ENCODE peak calls at places on chromosomes 13 and 19, in five cellular contexts. B is ovary, T is astrocyte of the spinal cord, Y is testis, D is bronchial epithelial cell. C is an unnamed sample.

GRCh38 chr13:99614465-99614885 is 113.2 kb downstream of the TM9SF2 start:
- DNase-seq in B (no peak), T (no peak), Y (peak), D (peak), C (no peak)

GRCh38 chr13:113437408-113438010 is 15.8 kb downstream of the ADPRHL1 start:
- DNase-seq in B (no peak), T (no peak), Y (no peak), D (no peak), C (no peak)

GRCh38 chr13:110893571-110893970 is 21.3 kb downstream of the ANKRD10 start:
- DNase-seq in B (no peak), T (no peak), Y (no peak), D (no peak), C (no peak)

GRCh38 chr13:84439108-84439507 is 556.8 kb upstream of the SLITRK1 start:
- DNase-seq in B (no peak), T (peak), Y (no peak), D (peak), C (no peak)

GRCh38 chr19:38970664-38971532 is 4.6 kb downstream of the FBXO17 start:
- DNase-seq in B (no peak), T (no peak), Y (no peak), D (no peak), C (no peak)

GRCh38 chr19:53365134-53365898 is at the start of gene ZNF525:
- DNase-seq in B (peak), T (peak), Y (peak), D (peak), C (peak)

GRCh38 chr19:10289836-10290438 is at the start of gene ICAM5:
- DNase-seq in B (no peak), T (no peak), Y (no peak), D (peak), C (no peak)

GRCh38 chr19:46032597-46033025 is 8.2 kb downstream of the IGFL4 start:
- DNase-seq in B (no peak), T (no peak), Y (no peak), D (no peak), C (no peak)

GRCh38 chr13:26508885-26509284 is 48.6 kb upstream of the WASF3 start:
- DNase-seq in B (no peak), T (peak), Y (no peak), D (peak), C (peak)

GRCh38 chr13:24683833-24684599 is 3.8 kb downstream of the ATP12A start:
- DNase-seq in B (no peak), T (peak), Y (peak), D (peak), C (peak)

GRCh38 chr13:30186644-30187431 is 120.5 kb downstream of the KATNAL1 start:
- DNase-seq in B (no peak), T (peak), Y (no peak), D (no peak), C (no peak)

GRCh38 chr19:10086904-10087256 is 763 bp downstream of the SHFL start:
- DNase-seq in B (peak), T (no peak), Y (no peak), D (no peak), C (no peak)

GRCh38 chr13:109784590-109785140 is 1.7 kb downstream of the IRS2 start:
- DNase-seq in B (peak), T (peak), Y (peak), D (no peak), C (peak)

GRCh38 chr19:39078436-39079200 is 5.5 kb upstream of the ACP7 start:
- DNase-seq in B (no peak), T (peak), Y (no peak), D (peak), C (no peak)

GRCh38 chr13:35225582-35225981 is 250.9 kb downstream of the MAB21L1 start:
- DNase-seq in B (no peak), T (no peak), Y (no peak), D (no peak), C (no peak)

GRCh38 chr19:961866-962620 is 22.1 kb upstream of the WDR18 start:
- DNase-seq in B (no peak), T (no peak), Y (no peak), D (peak), C (no peak)

GRCh38 chr19:47398707-47399106 is 20.6 kb downstream of the MEIS3 start:
- DNase-seq in B (no peak), T (no peak), Y (no peak), D (no peak), C (no peak)

GRCh38 chr13:87536899-87537298 is 134.3 kb upstream of the SLITRK5 start:
- DNase-seq in B (no peak), T (no peak), Y (no peak), D (no peak), C (no peak)

GRCh38 chr19:9940778-9941177 is 4.5 kb upstream of the OLFM2 start:
- DNase-seq in B (no peak), T (no peak), Y (no peak), D (no peak), C (no peak)

GRCh38 chr19:43623889-43624670 is 4.7 kb upstream of the ZNF428 start:
- DNase-seq in B (no peak), T (no peak), Y (peak), D (no peak), C (no peak)

GRCh38 chr19:53942001-53942786 is 20.5 kb upstream of the CACNG8 start:
- DNase-seq in B (no peak), T (no peak), Y (peak), D (no peak), C (no peak)

GRCh38 chr13:44927953-44928352 is 61.3 kb downstream of the NUFIP1 start:
- DNase-seq in B (no peak), T (no peak), Y (no peak), D (no peak), C (no peak)

GRCh38 chr19:14871619-14872230 is 14.2 kb downstream of the OR7A17 start:
- DNase-seq in B (no peak), T (peak), Y (no peak), D (peak), C (no peak)

GRCh38 chr19:13961826-13962737 is 9.8 kb downstream of the DCAF15 start:
- DNase-seq in B (no peak), T (no peak), Y (peak), D (no peak), C (no peak)

GRCh38 chr13:46580362-46580839 is 27.4 kb downstream of the LRCH1 start:
- DNase-seq in B (no peak), T (no peak), Y (no peak), D (no peak), C (no peak)

GRCh38 chr13:27226991-27227390 is 24.4 kb upstream of the RPL21 start:
- DNase-seq in B (no peak), T (no peak), Y (no peak), D (no peak), C (no peak)

GRCh38 chr13:72808917-72809500 is 27.1 kb downstream of the PIBF1 start:
- DNase-seq in B (no peak), T (peak), Y (no peak), D (peak), C (no peak)
- TF ChIP-seq CTCF in B (peak), T (peak), Y (no peak), D (peak), C (peak)

DNA sequence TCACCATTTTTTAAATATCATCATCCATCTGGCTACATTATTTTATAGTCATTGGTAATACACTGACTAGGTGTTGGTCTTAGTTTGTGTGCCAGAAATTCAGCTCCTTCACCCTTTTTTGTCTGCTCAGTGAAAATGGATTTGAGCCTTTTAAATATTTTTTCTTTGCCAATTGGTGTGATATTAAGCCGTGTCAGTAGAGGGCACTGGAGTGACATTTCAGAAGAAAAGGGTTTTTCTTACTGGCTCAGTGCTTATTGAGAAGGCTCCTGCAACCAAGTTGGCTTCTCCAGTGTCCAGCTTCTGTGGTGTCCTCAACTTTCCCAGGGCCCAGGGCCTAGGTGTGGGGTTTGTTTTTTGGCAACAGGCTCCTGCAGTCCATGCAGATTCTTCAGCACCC is 546.6 kb downstream of the DACH1 start:
- DNase-seq in B (no peak), T (peak), Y (no peak), D (peak), C (no peak)
- TF ChIP-seq CTCF in B (no peak), T (peak), Y (no peak), D (peak), C (no peak)

GRCh38 chr19:29528350-29528945 is 2.7 kb downstream of the VSTM2B start:
- DNase-seq in B (peak), T (peak), Y (peak), D (peak), C (peak)

GRCh38 chr19:29528946-29529645 is 3.3 kb downstream of the VSTM2B start:
- DNase-seq in B (no peak), T (no peak), Y (no peak), D (no peak), C (no peak)

GRCh38 chr19:29525901-29526729 is at the start of gene VSTM2B:
- DNase-seq in B (no peak), T (no peak), Y (no peak), D (no peak), C (no peak)

GRCh38 chr19:29526730-29527499 is 1.1 kb downstream of the VSTM2B start:
- DNase-seq in B (no peak), T (no peak), Y (no peak), D (no peak), C (no peak)

DNA sequence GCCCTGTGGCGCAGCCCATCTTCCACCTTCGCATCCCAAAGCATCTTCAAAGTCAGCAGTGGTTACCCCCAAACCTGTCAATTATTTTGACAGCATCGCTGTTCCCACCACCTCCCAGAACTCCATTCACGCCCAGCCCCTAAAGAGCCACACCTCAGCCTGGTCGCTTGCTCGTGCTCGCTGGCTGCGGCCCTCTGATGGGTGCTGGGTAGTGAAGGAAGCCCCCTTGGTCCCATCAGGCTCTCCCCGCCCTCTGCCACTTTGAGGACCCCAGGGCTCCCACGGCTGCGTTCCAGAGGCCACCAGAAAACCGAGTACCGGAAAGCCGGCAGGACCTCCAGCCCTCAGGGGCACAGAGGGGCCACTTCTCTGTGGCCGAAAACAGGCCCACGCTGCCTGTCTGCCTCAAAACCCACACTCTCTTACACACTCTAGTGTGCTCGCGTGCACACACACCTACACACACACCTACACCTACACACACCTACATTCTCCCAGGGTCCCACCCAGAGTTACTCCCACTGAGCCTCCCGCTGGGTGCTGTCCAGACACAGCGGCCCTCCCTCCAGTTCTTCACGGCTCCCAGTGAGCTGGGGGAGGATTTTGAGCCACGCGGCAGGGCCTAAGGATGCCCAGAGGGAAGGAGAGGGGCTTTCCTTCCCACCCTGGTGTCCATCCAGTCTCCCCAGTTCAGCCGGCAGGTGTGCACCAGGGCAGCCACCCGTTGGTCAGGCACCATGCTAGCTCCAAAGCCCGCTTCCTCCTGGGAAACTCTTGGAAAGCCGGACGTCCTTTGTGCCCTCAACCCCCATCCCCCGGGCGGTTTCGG is 1.9 kb downstream of the VSTM2B start:
- DNase-seq in B (no peak), T (no peak), Y (no peak), D (no peak), C (no peak)
- TF ChIP-seq CTCF in B (no peak), T (no peak), Y (no peak), D (no peak), C (no peak)

DNA sequence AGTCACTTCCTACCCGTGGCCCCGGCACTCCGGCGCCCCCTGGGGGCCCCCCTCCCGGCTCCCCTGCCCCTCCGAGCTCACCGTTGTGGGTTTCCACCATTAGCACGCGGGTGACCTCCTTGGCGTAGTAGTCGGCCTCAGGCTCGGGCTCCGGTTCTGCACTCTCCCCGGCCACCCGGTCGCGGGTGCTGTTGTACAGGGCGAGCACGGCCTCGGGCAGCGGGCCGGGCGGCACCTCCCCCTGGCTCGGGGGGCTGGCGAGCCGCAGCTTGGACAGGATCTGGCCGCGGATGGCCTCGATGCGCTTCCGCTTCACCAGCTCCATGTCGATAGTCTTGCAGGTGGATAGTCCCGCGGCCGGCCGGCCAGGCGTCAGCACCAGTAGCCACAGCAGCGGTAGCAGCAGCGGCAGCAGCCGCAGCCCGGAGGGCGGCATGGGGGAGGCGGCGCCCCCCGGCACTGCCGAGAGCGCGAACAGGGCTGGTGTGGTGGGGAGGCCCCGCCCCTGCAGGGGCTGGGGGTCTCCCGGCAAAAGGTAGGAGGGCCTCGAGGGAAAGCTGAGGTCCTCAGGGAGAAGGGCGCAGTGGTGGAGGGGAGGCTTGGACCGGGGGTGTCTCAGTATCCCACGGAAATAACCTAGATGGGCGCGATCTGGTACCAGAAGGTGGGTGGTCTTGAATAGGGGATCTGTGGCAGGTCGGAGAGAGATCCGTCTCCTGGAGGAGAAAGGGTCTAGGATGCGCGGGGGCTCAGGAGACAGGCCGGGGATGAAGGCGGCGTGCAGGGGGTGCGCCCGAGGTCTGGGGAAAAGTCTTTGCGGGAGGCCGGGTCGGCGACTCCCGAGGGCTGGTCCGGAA is 885 bp downstream of the TGFB1 start:
- DNase-seq in B (peak), T (peak), Y (peak), D (peak), C (peak)
- TF ChIP-seq CTCF in B (no peak), T (peak), Y (peak), D (peak), C (peak)

GRCh38 chr19:5122671-5123409 is 153.9 kb downstream of the KDM4B start:
- DNase-seq in B (no peak), T (no peak), Y (no peak), D (no peak), C (no peak)
- TF ChIP-seq CTCF in B (no peak), T (peak), Y (no peak), D (no peak), C (no peak)

GRCh38 chr13:43799191-43799590 is 12.4 kb upstream of the ENOX1 start:
- DNase-seq in B (no peak), T (no peak), Y (no peak), D (peak), C (no peak)

GRCh38 chr13:43797154-43797553 is 10.4 kb upstream of the ENOX1 start:
- DNase-seq in B (no peak), T (no peak), Y (no peak), D (no peak), C (no peak)

GRCh38 chr13:43802511-43802910 is 15.7 kb upstream of the ENOX1 start:
- DNase-seq in B (no peak), T (no peak), Y (no peak), D (peak), C (no peak)

GRCh38 chr13:43800828-43801227 is 14.1 kb upstream of the ENOX1 start:
- DNase-seq in B (no peak), T (no peak), Y (no peak), D (no peak), C (no peak)

GRCh38 chr13:43797869-43798268 is 11.1 kb upstream of the ENOX1 start:
- DNase-seq in B (no peak), T (no peak), Y (no peak), D (no peak), C (no peak)
- TF ChIP-seq CTCF in B (no peak), T (no peak), Y (no peak), D (no peak), C (no peak)

C was measured in adrenal gland.